ENCODE peak calls at places on chromosome 22, in seven cellular contexts. H is right cardiac atrium; T is naive thymus-derived CD4-positive, alpha-beta T cell; A is cardiac muscle cell; L is spleen; X is tibial nerve; C is H1. F is an unnamed sample.

GRCh38 chr22:42340695-42341383 is 70.4 kb upstream of the TCF20 start:
- DNase-seq in H (no peak), T (no peak), C (no peak), L (no peak), X (no peak), A (peak; percentile 52), F (no peak)

GRCh38 chr22:36425977-36426523 is 38.3 kb upstream of the MYH9 start:
- DNase-seq in X (no peak), T (no peak), C (no peak), A (peak; percentile 55), L (peak; percentile 85), H (peak; percentile 73), F (no peak)

GRCh38 chr22:27170491-27170890 is 513.1 kb downstream of the MIAT start:
- DNase-seq in T (no peak), X (peak; percentile 13), L (no peak), C (no peak), A (no peak), H (no peak), F (no peak)

GRCh38 chr22:40009231-40009769 is 14.5 kb downstream of the FAM83F start:
- DNase-seq in C (no peak), L (no peak), A (no peak), T (no peak), H (no peak), X (no peak), F (no peak)

GRCh38 chr22:24977370-24978230 is 25.1 kb downstream of the KIAA1671 start:
- DNase-seq in A (peak; percentile 78), C (no peak), T (no peak), X (peak; percentile 50), L (no peak), H (peak; percentile 92), F (peak; percentile 59)

GRCh38 chr22:27159016-27159415 is 501.6 kb downstream of the MIAT start:
- DNase-seq in T (no peak), L (no peak), C (no peak), X (no peak), A (no peak), H (no peak), F (no peak)

GRCh38 chr22:49865156-49865555 is 11.5 kb downstream of the ZBED4 start:
- DNase-seq in T (no peak), H (no peak), X (no peak), A (no peak), C (no peak), L (peak; percentile 61), F (no peak)

GRCh38 chr22:19578180-19579004 is 54.2 kb upstream of the CLDN5 start:
- DNase-seq in T (no peak), C (no peak), X (no peak), A (no peak), L (no peak), H (no peak), F (no peak)

GRCh38 chr22:33715221-33715620 is 205.1 kb downstream of the LARGE1 start:
- DNase-seq in A (no peak), X (no peak), H (no peak), L (no peak), T (no peak), C (no peak), F (no peak)

GRCh38 chr22:18987765-18988164 is 51.7 kb upstream of the PRODH start:
- DNase-seq in T (no peak), L (no peak), C (peak; percentile 43), A (peak; percentile 35), X (no peak), H (no peak), F (peak; percentile 41)

GRCh38 chr22:23163665-23164064 is 16.6 kb upstream of the BCR start:
- DNase-seq in A (no peak), L (no peak), C (no peak), H (peak; percentile 94), X (peak; percentile 63), T (no peak), F (peak; percentile 89)

DNA sequence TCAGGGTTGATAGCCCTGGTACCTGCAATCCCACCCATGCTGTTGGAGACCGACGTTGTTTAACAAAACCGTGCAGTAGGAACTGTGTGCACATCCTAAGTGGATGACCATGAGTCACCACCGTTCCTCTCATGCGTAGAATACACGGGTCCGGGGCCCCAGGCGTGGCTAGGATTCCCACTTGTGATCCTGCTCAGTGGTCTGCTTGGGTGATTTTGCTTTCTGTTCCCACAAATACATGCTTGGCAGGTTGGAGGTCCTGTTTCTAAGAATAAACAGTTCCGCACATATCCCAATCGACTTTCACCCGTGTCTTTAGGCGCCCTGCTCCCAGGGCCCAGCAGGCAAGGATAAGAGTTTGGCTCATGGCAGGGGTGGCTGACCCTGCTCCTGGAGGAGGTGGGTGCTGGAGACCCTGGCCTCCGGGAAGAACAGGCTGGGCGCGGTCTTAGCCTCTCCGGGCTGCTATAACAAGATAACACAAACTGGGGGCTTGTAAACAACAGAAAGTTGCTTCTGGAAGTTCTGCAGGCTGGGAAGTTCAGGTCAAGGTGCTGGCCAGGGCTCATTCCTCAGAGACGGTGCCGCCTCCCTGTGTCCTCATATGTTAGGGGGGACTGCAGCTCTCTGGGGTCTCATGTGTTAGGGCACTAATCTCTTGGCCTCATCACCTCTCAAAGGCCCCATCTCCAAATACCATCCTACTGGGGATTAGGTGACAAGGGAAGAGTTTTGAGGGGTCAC is 1028.3 kb downstream of the BRD1 start:
- DNase-seq in H (no peak), L (peak; percentile 49), T (no peak), A (no peak), C (no peak), X (no peak), F (no peak)
- H3K9me3 ChIP-seq in H (no peaks in the 10 kb centered on the region), L (no peaks in the 10 kb centered on the region), T (no peaks in the 10 kb centered on the region), A (no peaks in the 10 kb centered on the region), C (no peaks in the 10 kb centered on the region), X (no peaks in the 10 kb centered on the region), F (no peaks in the 10 kb centered on the region)

GRCh38 chr22:37906364-37907008 is 389 bp downstream of the MICALL1 start:
- DNase-seq in X (no peak), T (peak; percentile 19), A (peak; percentile 19), H (peak; percentile 67), C (no peak), L (peak; percentile 89), F (no peak)
- H3K27ac ChIP-seq in X (peak overlapping the region; percentile 84), T (peak overlapping the region; percentile 72), A (no peak overlapping the region), H (peak overlapping the region; percentile 57), C (no peak overlapping the region), L (peak overlapping the region; percentile 73), F (peak overlapping the region; percentile 96)

DNA sequence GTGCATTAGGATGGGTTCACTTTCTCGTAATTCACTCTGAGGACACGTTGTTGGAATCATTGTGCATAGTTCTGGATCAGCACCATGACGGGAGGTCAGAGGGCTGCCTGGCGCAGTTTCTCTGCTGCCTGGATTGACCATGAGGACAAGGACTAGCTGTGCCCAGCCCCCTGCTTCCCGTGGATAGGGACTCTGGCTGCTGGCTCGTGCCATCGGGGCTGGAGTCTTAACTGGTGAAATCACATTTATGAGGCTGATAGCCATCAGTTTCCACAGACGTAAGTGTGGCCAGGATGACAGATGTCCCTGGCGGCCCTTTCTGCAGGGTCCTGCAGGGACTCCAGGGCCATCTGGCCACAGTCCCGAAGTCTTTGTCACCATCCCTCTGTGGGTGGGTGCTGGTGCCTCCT is 24.1 kb upstream of the GRAMD4 start:
- DNase-seq in C (no peak), X (peak; percentile 61), L (peak; percentile 80), T (no peak), A (no peak), H (peak; percentile 89), F (no peak)
- H3K4me1 ChIP-seq in C (peaks cover 4% of the 10 kb centered on the region), X (peaks cover 35% of the 10 kb centered on the region), L (peaks cover 81% of the 10 kb centered on the region), T (peaks cover 12% of the 10 kb centered on the region), A (peaks cover 27% of the 10 kb centered on the region), H (peaks cover 17% of the 10 kb centered on the region), F (peaks cover 8% of the 10 kb centered on the region)

DNA sequence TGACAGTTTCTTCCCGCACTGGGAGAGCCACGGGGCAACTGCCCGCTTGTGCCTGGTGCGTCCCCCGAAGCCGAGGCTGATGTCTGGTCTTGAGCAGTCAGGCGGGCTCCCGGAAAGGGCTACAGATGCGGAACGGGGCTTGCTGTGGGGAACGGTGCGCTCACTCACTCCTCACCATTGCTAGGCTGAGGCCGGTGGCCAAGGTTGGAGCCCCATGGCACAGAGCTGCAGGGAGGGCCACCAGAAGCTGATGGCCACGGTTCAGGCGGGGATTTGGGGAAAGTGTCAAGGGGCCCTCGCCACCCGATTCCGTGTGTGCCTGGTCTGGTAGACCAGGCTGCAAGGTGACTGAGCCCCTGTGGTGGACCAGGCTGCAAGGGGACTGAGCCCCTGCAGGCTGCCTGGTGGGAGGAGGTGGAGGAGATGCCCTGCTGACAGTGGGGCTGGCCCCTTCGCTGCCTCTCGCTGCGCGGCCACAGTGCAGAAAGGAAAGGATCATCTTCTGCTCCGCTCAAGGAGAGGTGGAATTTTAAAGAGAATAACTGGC is 1315.8 kb downstream of the BRD1 start:
- DNase-seq in L (no peak), C (no peak), A (no peak), H (peak; percentile 42), X (no peak), T (no peak), F (no peak)
- H3K9me3 ChIP-seq in L (no peaks in the 10 kb centered on the region), C (no peaks in the 10 kb centered on the region), A (no peaks in the 10 kb centered on the region), H (no peaks in the 10 kb centered on the region), X (no peaks in the 10 kb centered on the region), T (no peaks in the 10 kb centered on the region), F (no peaks in the 10 kb centered on the region)

DNA sequence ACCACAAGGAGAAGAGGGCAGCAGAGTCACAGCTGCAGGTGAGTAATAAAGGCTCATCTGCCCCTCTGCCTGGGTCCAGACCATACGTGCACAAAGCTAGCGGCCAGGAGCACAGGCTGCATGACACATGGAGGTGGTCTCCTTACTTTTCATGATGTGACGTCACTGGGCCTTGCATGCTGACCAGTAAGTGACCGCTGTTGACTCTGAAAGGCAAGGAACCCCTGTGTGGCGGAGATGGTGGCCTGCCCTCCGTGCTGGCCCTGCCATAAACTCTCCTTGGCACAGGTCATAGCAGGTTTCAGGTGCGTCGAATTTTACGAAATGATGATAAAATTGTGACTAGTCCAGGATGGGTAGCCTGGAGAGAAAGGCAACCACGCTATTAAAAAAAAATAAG is 7.6 kb upstream of the PARVG start:
- DNase-seq in X (no peak), L (peak; percentile 47), T (no peak), A (no peak), H (no peak), C (no peak), F (no peak)
- H3K27ac ChIP-seq in X (peak overlapping the region; percentile 10), L (peak overlapping the region; percentile 62), T (no peak overlapping the region), A (no peak overlapping the region), H (no peak overlapping the region), C (no peak overlapping the region), F (peak overlapping the region; percentile 19)

DNA sequence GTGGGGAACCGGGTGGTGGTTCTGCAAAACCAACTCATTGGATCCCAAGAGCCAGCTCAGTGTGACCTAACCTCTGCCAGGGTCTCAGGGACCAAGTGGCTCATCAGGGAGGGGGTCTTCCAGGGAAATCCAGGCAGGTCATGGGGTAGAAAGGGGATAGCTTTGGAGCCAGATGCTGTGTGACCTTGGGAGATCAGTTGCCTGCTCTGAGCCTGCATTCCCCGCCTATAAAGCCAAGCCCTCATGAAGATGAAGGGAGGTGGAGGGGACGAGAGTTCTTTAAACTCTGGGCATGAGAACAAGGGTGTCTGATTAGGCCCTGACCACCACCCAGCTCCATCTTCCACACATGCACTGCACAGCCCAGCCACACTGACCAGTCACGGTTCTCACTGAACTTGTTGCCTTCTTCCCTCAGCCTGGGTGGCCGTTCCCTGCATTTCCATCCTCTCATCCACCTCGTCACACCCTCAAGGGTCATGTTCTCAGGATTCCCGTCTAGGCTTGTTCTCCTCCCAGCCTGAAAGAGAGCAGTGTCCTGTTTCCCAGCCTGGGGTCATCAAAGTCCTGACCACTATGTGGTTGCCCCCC is 475.5 kb downstream of the TBC1D22A start:
- DNase-seq in A (no peak), X (no peak), L (no peak), T (no peak), H (no peak), C (no peak), F (no peak)
- H3K4me1 ChIP-seq in A (no peaks in the 10 kb centered on the region), X (no peaks in the 10 kb centered on the region), L (no peaks in the 10 kb centered on the region), T (no peaks in the 10 kb centered on the region), H (no peaks in the 10 kb centered on the region), C (no peaks in the 10 kb centered on the region), F (no peaks in the 10 kb centered on the region)